ENCODE peak calls at places on chromosomes 13 and 19, in five cellular contexts. D is transverse colon, I is stomach, X is suprapubic skin, H is tibial nerve. F is an unnamed sample.
A peak's percentile ranks its signal among the peaks of the same experiment; 100 is the strongest.

GRCh38 chr19:29665826-29666633 is 769 bp downstream of the PLEKHF1 start:
- DNase-seq in D (peak; percentile 41), I (peak; percentile 41), X (no peak), H (no peak), F (no peak)

GRCh38 chr19:49684251-49684982 is 5.0 kb upstream of the ADM5 start:
- DNase-seq in D (no peak), I (no peak), X (peak; percentile 77), H (no peak), F (no peak)

GRCh38 chr19:51407631-51408131 is 9.8 kb downstream of the SIGLEC10 start:
- DNase-seq in D (peak; percentile 37), I (peak; percentile 40), X (no peak), H (no peak), F (no peak)

GRCh38 chr19:15170345-15170744 is 30.4 kb downstream of the NOTCH3 start:
- DNase-seq in D (no peak), I (no peak), X (no peak), H (no peak), F (no peak)

GRCh38 chr19:17036640-17037039 is 10.0 kb upstream of the CPAMD8 start:
- DNase-seq in D (no peak), I (no peak), X (no peak), H (no peak), F (no peak)

GRCh38 chr13:27359203-27359821 is 65.1 kb upstream of the GTF3A start:
- DNase-seq in D (peak; percentile 79), I (peak; percentile 71), X (no peak), H (peak; percentile 67), F (no peak)

GRCh38 chr19:56145698-56146097 is 4.6 kb downstream of the ZNF444 start:
- DNase-seq in D (no peak), I (no peak), X (no peak), H (no peak), F (no peak)

GRCh38 chr13:31946091-31946770 is 85.3 kb upstream of the FRY start:
- DNase-seq in D (no peak), I (no peak), X (no peak), H (no peak), F (no peak)

GRCh38 chr13:94332360-94333040 is 147.0 kb downstream of the DCT start:
- DNase-seq in D (no peak), I (no peak), X (no peak), H (no peak), F (peak; percentile 74)

GRCh38 chr19:46015080-46015960 is 7.5 kb downstream of the PGLYRP1 start:
- DNase-seq in D (peak; percentile 83), I (peak; percentile 90), X (no peak), H (no peak), F (no peak)

GRCh38 chr13:47025791-47026419 is 129.1 kb upstream of the HTR2A start:
- DNase-seq in D (no peak), I (no peak), X (no peak), H (no peak), F (no peak)

GRCh38 chr19:50794074-50794777 is 4.0 kb downstream of the ACP4 start:
- DNase-seq in D (peak; percentile 38), I (no peak), X (no peak), H (no peak), F (no peak)

GRCh38 chr13:72953391-72953960 is 105.3 kb upstream of the KLF5 start:
- DNase-seq in D (peak; percentile 78), I (peak; percentile 79), X (no peak), H (no peak), F (no peak)

GRCh38 chr13:113607477-113608245 is 23.1 kb downstream of the TFDP1 start:
- DNase-seq in D (no peak), I (peak; percentile 28), X (no peak), H (no peak), F (no peak)

GRCh38 chr13:112849500-112849899 is 119.5 kb upstream of the MCF2L start:
- DNase-seq in D (no peak), I (no peak), X (peak; percentile 55), H (no peak), F (no peak)

GRCh38 chr13:42405665-42406390 is 133.9 kb downstream of the AKAP11 start:
- DNase-seq in D (no peak), I (no peak), X (no peak), H (no peak), F (no peak)

GRCh38 chr13:45833242-45833641 is 18.3 kb downstream of the SIAH3 start:
- DNase-seq in D (no peak), I (no peak), X (no peak), H (no peak), F (no peak)

GRCh38 chr13:67366533-67366932 is 136.4 kb upstream of the PCDH9 start:
- DNase-seq in D (no peak), I (no peak), X (no peak), H (no peak), F (no peak)

GRCh38 chr13:21517576-21517975 is 58.5 kb upstream of the ZDHHC20 start:
- DNase-seq in D (no peak), I (no peak), X (no peak), H (no peak), F (no peak)

GRCh38 chr13:98853791-98854191 is 101.3 kb upstream of the SLC15A1 start:
- DNase-seq in D (peak; percentile 57), I (peak; percentile 31), X (no peak), H (no peak), F (no peak)

GRCh38 chr19:44777715-44778347 is at the start of gene CBLC:
- DNase-seq in D (peak; percentile 92), I (peak; percentile 86), X (no peak), H (no peak), F (no peak)

GRCh38 chr19:55160986-55161365 is 3.4 kb upstream of the TNNI3 start:
- DNase-seq in D (no peak), I (no peak), X (no peak), H (no peak), F (no peak)

GRCh38 chr19:44635581-44636438 is 7.9 kb upstream of the PVR start:
- DNase-seq in D (no peak), I (no peak), X (no peak), H (no peak), F (no peak)

DNA sequence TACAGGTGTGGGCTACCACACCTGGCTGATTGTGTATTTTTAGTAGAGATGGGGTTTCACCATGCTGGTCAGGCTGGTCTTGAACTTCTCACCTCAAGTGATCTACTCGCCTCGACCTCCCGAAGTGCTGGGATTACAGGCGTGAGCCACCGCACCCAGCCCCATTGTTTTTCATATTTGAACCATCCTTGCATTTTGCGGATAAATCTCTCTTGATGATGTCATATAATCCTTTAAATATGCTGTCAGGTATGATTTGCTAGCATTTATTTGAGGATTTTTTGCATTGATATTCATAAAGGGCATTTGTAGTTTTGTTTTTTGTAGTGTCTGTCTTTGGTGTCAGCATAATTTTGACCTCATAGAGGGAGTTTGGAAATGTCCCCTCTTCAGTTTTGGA is 5.7 kb downstream of the ZNF101 start:
- DNase-seq in D (no peak), I (no peak), X (peak; percentile 24), H (no peak), F (no peak)
- TF ChIP-seq EP300 in D (no peak), I (no peak), X (no peak), H (no peak), F (no peak)

DNA sequence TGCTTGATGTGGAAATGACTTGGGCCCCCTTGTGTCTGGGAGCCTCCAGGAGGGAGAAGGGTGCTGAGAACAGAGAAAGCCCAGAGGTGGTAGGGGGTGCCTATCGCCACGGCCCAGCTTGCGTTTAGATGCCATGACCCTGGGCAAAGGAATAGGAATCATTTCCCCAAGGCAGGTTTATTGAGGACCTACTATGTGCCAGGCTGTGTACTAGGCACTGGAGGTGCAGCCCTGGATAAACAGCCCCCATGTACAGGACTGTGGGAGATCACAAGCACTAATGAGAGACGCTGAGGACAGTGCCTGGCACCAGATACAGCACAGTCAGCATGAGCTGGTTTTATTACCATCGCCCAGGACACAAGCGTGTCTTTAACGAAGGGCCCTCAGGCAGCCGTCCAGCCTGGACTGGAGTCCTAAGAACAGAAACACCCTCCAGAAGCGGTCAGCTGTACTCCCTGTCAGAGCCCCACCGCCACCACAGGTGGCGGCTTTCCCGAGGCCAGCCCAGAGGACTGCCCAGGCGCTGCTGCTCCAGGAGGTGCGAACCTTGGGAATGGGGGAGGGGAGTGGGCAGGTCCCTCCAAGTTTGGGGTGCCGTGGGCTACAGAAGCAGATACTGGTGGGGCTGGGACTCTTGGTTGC is 4.6 kb downstream of the TMEM147 start:
- DNase-seq in D (no peak), I (no peak), X (no peak), H (no peak), F (no peak)
- TF ChIP-seq POLR2A in D (no peak), I (no peak), X (no peak), H (no peak), F (no peak)

DNA sequence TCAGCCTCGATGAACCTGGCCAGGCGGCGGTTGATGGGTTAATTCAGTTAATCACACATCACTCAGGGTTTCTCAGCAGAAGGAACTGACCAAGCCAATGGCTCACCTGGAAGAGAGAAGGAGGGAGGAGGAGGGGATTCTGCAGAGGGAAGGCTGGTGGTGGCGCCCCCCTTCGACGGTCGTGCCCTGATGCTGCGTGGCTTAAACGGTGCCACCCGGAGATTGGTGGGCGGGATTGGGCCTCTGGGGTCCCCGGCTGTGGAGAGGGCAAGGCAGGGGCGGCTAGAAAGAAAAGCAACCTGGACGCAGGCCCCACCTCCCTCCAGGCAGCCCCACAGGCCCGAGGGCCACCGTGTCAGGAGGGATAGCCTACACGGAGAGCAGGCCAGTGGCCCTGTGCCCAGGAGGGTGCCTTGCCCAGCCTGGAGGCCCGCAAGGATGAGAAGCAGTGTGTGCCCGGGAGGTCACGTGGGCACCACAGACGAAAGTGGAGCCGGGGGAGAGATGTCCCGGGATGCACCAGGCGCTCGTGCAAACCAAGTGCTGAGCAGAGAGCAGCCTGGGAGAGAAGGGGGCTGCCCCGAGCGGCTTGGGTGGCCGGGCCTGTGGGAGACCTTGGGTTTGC is 16.0 kb downstream of the CSNK1G2 start:
- DNase-seq in D (peak; percentile 31), I (no peak), X (no peak), H (no peak), F (no peak)
- H3K4me3 ChIP-seq in D (no peak overlapping the region), I (no peak overlapping the region), X (no peak overlapping the region), H (no peak overlapping the region), F (no peak overlapping the region)

DNA sequence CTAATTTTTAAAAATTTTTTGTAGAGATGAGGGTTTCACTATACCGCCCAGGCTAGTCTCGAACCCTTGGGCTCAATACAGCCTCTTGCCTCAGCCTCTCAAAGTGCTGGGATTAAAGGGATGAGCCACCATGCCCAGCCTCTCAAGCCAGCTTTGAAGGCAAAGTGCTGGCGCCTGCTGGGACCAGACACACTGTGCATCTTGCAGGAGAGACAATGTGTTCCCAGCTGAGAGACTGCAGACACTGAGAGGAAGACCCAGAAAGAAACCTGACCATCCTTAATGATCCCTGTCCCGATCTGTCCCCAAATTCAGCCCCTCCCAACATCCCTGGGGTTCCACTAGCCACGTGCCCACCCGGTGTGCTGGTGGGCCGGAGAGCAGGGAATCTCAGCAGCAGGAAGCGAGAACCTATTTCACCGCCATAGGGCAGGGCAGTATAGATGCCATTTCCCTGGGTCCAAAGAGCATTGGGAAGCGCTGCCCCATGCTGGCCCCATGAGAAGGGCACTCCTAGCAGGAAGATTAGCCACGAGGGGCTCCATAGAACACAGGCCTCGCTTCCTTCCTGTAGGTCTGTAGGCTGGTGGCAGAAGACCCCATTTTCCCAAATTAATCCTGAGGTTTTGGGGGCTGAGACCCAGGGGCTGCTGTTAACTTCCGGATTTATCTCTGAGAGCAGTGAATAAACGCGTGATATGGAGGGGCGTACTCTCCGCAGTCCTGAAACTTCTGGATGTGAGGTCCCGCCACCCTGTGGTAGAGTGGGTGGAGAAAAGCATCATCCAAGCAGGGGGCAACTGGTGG is 968 bp downstream of the RAVER1 start:
- DNase-seq in D (peak; percentile 71), I (no peak), X (no peak), H (no peak), F (no peak)
- TF ChIP-seq EP300 in D (no peak), I (no peak), X (no peak), H (no peak), F (no peak)

GRCh38 chr13:49488563-49488962 is 7.2 kb upstream of the PHF11 start:
- DNase-seq in D (no peak), I (no peak), X (no peak), H (no peak), F (no peak)
- TF ChIP-seq POLR2A in D (no peak), I (no peak), X (no peak), H (no peak), F (no peak)

F was measured in esophagus muscularis mucosa.